ENCODE peak calls at places on chromosomes 5 and 9, in six cellular contexts. One of them, this sample, is unnamed.

GRCh38 chr5:122291000-122291592 is 20.9 kb upstream of the SNCAIP start:
- DNase-seq in lung: no peak
- DNase-seq in PC-9: no peak
- DNase-seq in gastrocnemius medialis: no peak
- DNase-seq in testis: no peak
- DNase-seq in tibial nerve: no peak
- DNase-seq in this sample: no peak

GRCh38 chr9:749712-750111 is 91.8 kb upstream of the DMRT1 start:
- DNase-seq in PC-9: no peak
- DNase-seq in testis: no peak
- DNase-seq in tibial nerve: no peak
- DNase-seq in lung: no peak
- DNase-seq in gastrocnemius medialis: no peak
- DNase-seq in this sample: no peak

GRCh38 chr5:4453650-4454049 is 686.5 kb upstream of the ADAMTS16 start:
- DNase-seq in lung: no peak
- DNase-seq in PC-9: no peak
- DNase-seq in gastrocnemius medialis: no peak
- DNase-seq in testis: no peak
- DNase-seq in tibial nerve: no peak
- DNase-seq in this sample: no peak

GRCh38 chr9:18429065-18429464 is 44.9 kb upstream of the ADAMTSL1 start:
- DNase-seq in gastrocnemius medialis: no peak
- DNase-seq in lung: no peak
- DNase-seq in tibial nerve: no peak
- DNase-seq in PC-9: no peak
- DNase-seq in testis: no peak
- DNase-seq in this sample: no peak

GRCh38 chr5:138700581-138701362 is 52.5 kb upstream of the CTNNA1 start:
- DNase-seq in tibial nerve: no peak
- DNase-seq in gastrocnemius medialis: no peak
- DNase-seq in PC-9: no peak
- DNase-seq in lung: no peak
- DNase-seq in testis: no peak
- DNase-seq in this sample: no peak

GRCh38 chr9:128946945-128947422 is 419 bp downstream of the DOLK start:
- DNase-seq in tibial nerve: no peak
- DNase-seq in lung: no peak
- DNase-seq in PC-9: no peak
- DNase-seq in gastrocnemius medialis: no peak
- DNase-seq in testis: peak
- DNase-seq in this sample: peak

GRCh38 chr9:76699966-76700365 is 64.3 kb upstream of the PCA3 start:
- DNase-seq in lung: no peak
- DNase-seq in tibial nerve: no peak
- DNase-seq in testis: no peak
- DNase-seq in PC-9: no peak
- DNase-seq in gastrocnemius medialis: no peak
- DNase-seq in this sample: no peak

GRCh38 chr5:157473383-157474370 is 13.7 kb downstream of the NIPAL4 start:
- DNase-seq in PC-9: no peak
- DNase-seq in tibial nerve: no peak
- DNase-seq in gastrocnemius medialis: no peak
- DNase-seq in testis: no peak
- DNase-seq in lung: no peak
- DNase-seq in this sample: no peak

GRCh38 chr5:131550606-131551005 is 84.4 kb downstream of the RAPGEF6 start:
- DNase-seq in PC-9: no peak
- DNase-seq in testis: no peak
- DNase-seq in lung: no peak
- DNase-seq in tibial nerve: no peak
- DNase-seq in gastrocnemius medialis: no peak
- DNase-seq in this sample: no peak

GRCh38 chr5:169531631-169532030 is 51.9 kb upstream of the SPDL1 start:
- DNase-seq in lung: no peak
- DNase-seq in testis: no peak
- DNase-seq in PC-9: no peak
- DNase-seq in gastrocnemius medialis: no peak
- DNase-seq in tibial nerve: no peak
- DNase-seq in this sample: no peak

GRCh38 chr9:128232811-128233428 is 29.7 kb downstream of the DNM1 start:
- DNase-seq in gastrocnemius medialis: no peak
- DNase-seq in tibial nerve: no peak
- DNase-seq in lung: no peak
- DNase-seq in PC-9: no peak
- DNase-seq in testis: no peak
- DNase-seq in this sample: no peak

GRCh38 chr9:129990269-129991005 is 52.6 kb downstream of the FNBP1 start:
- DNase-seq in tibial nerve: no peak
- DNase-seq in PC-9: no peak
- DNase-seq in testis: peak
- DNase-seq in lung: no peak
- DNase-seq in gastrocnemius medialis: no peak
- DNase-seq in this sample: no peak

GRCh38 chr9:109868722-109869121 is 88.7 kb downstream of the PALM2AKAP2 start:
- DNase-seq in PC-9: no peak
- DNase-seq in testis: peak
- DNase-seq in tibial nerve: no peak
- DNase-seq in lung: no peak
- DNase-seq in gastrocnemius medialis: no peak
- DNase-seq in this sample: no peak

GRCh38 chr9:17230646-17231045 is 95.8 kb downstream of the CNTLN start:
- DNase-seq in testis: no peak
- DNase-seq in gastrocnemius medialis: no peak
- DNase-seq in lung: no peak
- DNase-seq in PC-9: no peak
- DNase-seq in tibial nerve: no peak
- DNase-seq in this sample: no peak

GRCh38 chr9:117074782-117075510 is 339.9 kb downstream of the ASTN2 start:
- DNase-seq in PC-9: no peak
- DNase-seq in tibial nerve: no peak
- DNase-seq in testis: no peak
- DNase-seq in gastrocnemius medialis: no peak
- DNase-seq in lung: no peak
- DNase-seq in this sample: no peak

GRCh38 chr5:74042559-74043357 is 416.8 kb downstream of the ARHGEF28 start:
- DNase-seq in gastrocnemius medialis: no peak
- DNase-seq in PC-9: no peak
- DNase-seq in lung: peak
- DNase-seq in tibial nerve: no peak
- DNase-seq in testis: no peak
- DNase-seq in this sample: no peak

GRCh38 chr5:74919487-74919886 is 53.3 kb upstream of the FAM169A start:
- DNase-seq in lung: no peak
- DNase-seq in gastrocnemius medialis: no peak
- DNase-seq in tibial nerve: no peak
- DNase-seq in testis: no peak
- DNase-seq in PC-9: peak
- DNase-seq in this sample: no peak

GRCh38 chr5:115096034-115096769 is 73.5 kb downstream of the TRIM36 start:
- DNase-seq in gastrocnemius medialis: no peak
- DNase-seq in lung: no peak
- DNase-seq in PC-9: no peak
- DNase-seq in testis: no peak
- DNase-seq in tibial nerve: no peak
- DNase-seq in this sample: no peak

GRCh38 chr5:168425997-168426863 is 60.0 kb upstream of the RARS1 start:
- DNase-seq in tibial nerve: no peak
- DNase-seq in lung: no peak
- DNase-seq in testis: no peak
- DNase-seq in PC-9: no peak
- DNase-seq in gastrocnemius medialis: no peak
- DNase-seq in this sample: no peak

GRCh38 chr9:31776471-31776870 is 608.0 kb upstream of the ACO1 start:
- DNase-seq in PC-9: no peak
- DNase-seq in gastrocnemius medialis: no peak
- DNase-seq in testis: no peak
- DNase-seq in lung: no peak
- DNase-seq in tibial nerve: no peak
- DNase-seq in this sample: no peak

GRCh38 chr5:141649972-141650371 is 1.2 kb downstream of the FCHSD1 start:
- DNase-seq in testis: no peak
- DNase-seq in tibial nerve: no peak
- DNase-seq in PC-9: no peak
- DNase-seq in gastrocnemius medialis: no peak
- DNase-seq in lung: no peak
- DNase-seq in this sample: no peak

GRCh38 chr9:13410566-13411031 is 131.1 kb upstream of the MPDZ start:
- DNase-seq in testis: no peak
- DNase-seq in lung: no peak
- DNase-seq in tibial nerve: no peak
- DNase-seq in PC-9: peak
- DNase-seq in gastrocnemius medialis: no peak
- DNase-seq in this sample: no peak

GRCh38 chr9:121708768-121709488 is 57.5 kb downstream of the DAB2IP start:
- DNase-seq in PC-9: no peak
- DNase-seq in testis: no peak
- DNase-seq in lung: no peak
- DNase-seq in tibial nerve: no peak
- DNase-seq in gastrocnemius medialis: no peak
- DNase-seq in this sample: no peak

GRCh38 chr9:89052470-89053097 is 61.3 kb downstream of the S1PR3 start:
- DNase-seq in PC-9: no peak
- DNase-seq in gastrocnemius medialis: no peak
- DNase-seq in lung: no peak
- DNase-seq in tibial nerve: no peak
- DNase-seq in testis: peak
- DNase-seq in this sample: no peak

GRCh38 chr9:37026936-37027581 is 7.0 kb downstream of the PAX5 start:
- DNase-seq in gastrocnemius medialis: no peak
- DNase-seq in PC-9: no peak
- DNase-seq in testis: peak
- DNase-seq in tibial nerve: no peak
- DNase-seq in lung: no peak
- DNase-seq in this sample: no peak

GRCh38 chr5:99928490-99928889 is 606.7 kb upstream of the FAM174A start:
- DNase-seq in testis: no peak
- DNase-seq in PC-9: no peak
- DNase-seq in tibial nerve: no peak
- DNase-seq in gastrocnemius medialis: no peak
- DNase-seq in lung: no peak
- DNase-seq in this sample: no peak

GRCh38 chr5:88824892-88825781 is 57.8 kb downstream of the MEF2C start:
- DNase-seq in lung: no peak
- DNase-seq in tibial nerve: no peak
- DNase-seq in PC-9: no peak
- DNase-seq in gastrocnemius medialis: no peak
- DNase-seq in testis: no peak
- DNase-seq in this sample: no peak
- H3K4me3 ChIP-seq in lung: no peak
- H3K4me3 ChIP-seq in tibial nerve: peak
- H3K4me3 ChIP-seq in PC-9: no peak
- H3K4me3 ChIP-seq in gastrocnemius medialis: peak
- H3K4me3 ChIP-seq in testis: no peak
- H3K4me3 ChIP-seq in this sample: no peak

GRCh38 chr5:69039829-69040228 is 54.0 kb upstream of the SLC30A5 start:
- DNase-seq in gastrocnemius medialis: no peak
- DNase-seq in testis: no peak
- DNase-seq in tibial nerve: no peak
- DNase-seq in lung: no peak
- DNase-seq in PC-9: no peak
- DNase-seq in this sample: no peak

GRCh38 chr5:69035665-69036064 is 58.1 kb upstream of the SLC30A5 start:
- DNase-seq in testis: no peak
- DNase-seq in PC-9: no peak
- DNase-seq in lung: no peak
- DNase-seq in gastrocnemius medialis: no peak
- DNase-seq in tibial nerve: no peak
- DNase-seq in this sample: no peak

GRCh38 chr5:69042500-69042899 is 51.3 kb upstream of the SLC30A5 start:
- DNase-seq in tibial nerve: no peak
- DNase-seq in lung: no peak
- DNase-seq in PC-9: no peak
- DNase-seq in testis: no peak
- DNase-seq in gastrocnemius medialis: no peak
- DNase-seq in this sample: no peak

GRCh38 chr5:69042915-69043795 is 50.7 kb upstream of the SLC30A5 start:
- DNase-seq in lung: peak
- DNase-seq in testis: peak
- DNase-seq in PC-9: peak
- DNase-seq in tibial nerve: peak
- DNase-seq in gastrocnemius medialis: peak
- DNase-seq in this sample: no peak

DNA sequence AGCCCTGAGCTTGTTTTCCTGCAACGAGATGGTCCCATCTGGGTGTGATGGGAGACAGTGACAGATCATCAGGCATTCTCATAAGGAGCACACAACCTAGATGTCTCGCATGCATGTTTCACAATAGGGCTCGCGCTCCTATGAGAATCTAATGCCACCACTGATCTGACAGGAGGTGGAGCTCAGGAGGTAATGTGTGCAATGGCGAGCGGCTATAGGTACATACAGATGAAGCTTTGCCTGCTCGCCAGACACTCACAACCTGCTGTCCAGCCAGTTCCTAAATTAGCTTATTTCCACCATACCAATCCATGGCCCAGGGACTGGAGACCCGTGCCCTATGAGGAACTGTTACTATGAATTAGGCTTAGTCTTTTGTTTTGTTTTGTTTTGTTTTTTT is 55.3 kb upstream of the SLC30A5 start:
- DNase-seq in lung: no peak
- DNase-seq in testis: no peak
- DNase-seq in PC-9: no peak
- DNase-seq in tibial nerve: no peak
- DNase-seq in gastrocnemius medialis: no peak
- DNase-seq in this sample: no peak
- H3K4me3 ChIP-seq in lung: no peak
- H3K4me3 ChIP-seq in testis: no peak
- H3K4me3 ChIP-seq in PC-9: no peak
- H3K4me3 ChIP-seq in tibial nerve: no peak
- H3K4me3 ChIP-seq in gastrocnemius medialis: no peak
- H3K4me3 ChIP-seq in this sample: no peak

DNA sequence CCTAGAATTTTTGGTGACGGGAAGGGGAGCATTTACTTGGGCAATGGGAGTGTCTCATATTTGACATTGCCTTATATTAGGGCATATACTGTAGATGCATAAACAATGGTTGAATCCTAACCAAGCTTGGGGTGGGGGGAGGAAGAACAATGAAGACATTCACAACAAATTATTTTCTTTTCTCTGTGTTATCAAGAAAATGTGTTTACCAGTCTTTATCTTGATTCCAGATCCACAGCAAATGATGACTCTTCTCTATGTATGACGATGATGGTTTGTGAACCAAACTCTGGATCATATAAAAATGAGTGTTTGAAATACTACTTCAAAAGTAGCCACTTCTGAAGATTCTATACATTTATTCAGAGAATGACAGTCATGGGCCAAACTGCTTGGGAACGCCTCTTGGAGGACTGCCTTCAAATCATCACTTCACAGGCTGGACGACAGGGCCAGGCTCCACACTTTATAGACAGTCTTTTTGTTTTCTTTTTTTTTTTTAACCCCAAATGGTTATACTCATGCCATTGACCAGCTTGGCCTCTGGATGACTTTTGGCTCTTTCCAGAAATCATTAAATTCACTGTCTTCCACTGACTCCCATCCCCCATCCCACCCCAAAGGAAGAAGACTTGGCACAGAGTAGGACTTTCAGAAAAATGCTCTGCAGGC is 123.8 kb upstream of the LIFR start:
- DNase-seq in lung: no peak
- DNase-seq in tibial nerve: no peak
- DNase-seq in gastrocnemius medialis: no peak
- DNase-seq in PC-9: no peak
- DNase-seq in testis: no peak
- DNase-seq in this sample: no peak
- H3K4me3 ChIP-seq in lung: no peak
- H3K4me3 ChIP-seq in tibial nerve: no peak
- H3K4me3 ChIP-seq in gastrocnemius medialis: no peak
- H3K4me3 ChIP-seq in PC-9: no peak
- H3K4me3 ChIP-seq in testis: no peak
- H3K4me3 ChIP-seq in this sample: no peak

GRCh38 chr9:137088121-137088520 is 1.3 kb downstream of the MAN1B1 start:
- DNase-seq in gastrocnemius medialis: no peak
- DNase-seq in testis: no peak
- DNase-seq in tibial nerve: no peak
- DNase-seq in lung: no peak
- DNase-seq in PC-9: peak
- DNase-seq in this sample: no peak
- H3K4me3 ChIP-seq in gastrocnemius medialis: no peak
- H3K4me3 ChIP-seq in testis: peak
- H3K4me3 ChIP-seq in tibial nerve: no peak
- H3K4me3 ChIP-seq in lung: no peak
- H3K4me3 ChIP-seq in PC-9: peak
- H3K4me3 ChIP-seq in this sample: no peak